ENCODE peak calls at places on chromosome 16, in six cellular contexts. One of them, this sample, is unnamed.

GRCh38 chr16:31502981-31503380 is 5.2 kb downstream of the RUSF1 start:
- DNase-seq in heart left ventricle: no peak
- DNase-seq in IMR-90: peak
- DNase-seq in right lobe of liver: no peak
- DNase-seq in heart right ventricle: no peak
- DNase-seq in fibroblast of lung: peak
- DNase-seq in this sample: no peak

GRCh38 chr16:86848821-86849220 is 270.5 kb downstream of the FOXL1 start:
- DNase-seq in heart right ventricle: no peak
- DNase-seq in fibroblast of lung: no peak
- DNase-seq in IMR-90: peak
- DNase-seq in heart left ventricle: no peak
- DNase-seq in right lobe of liver: no peak
- DNase-seq in this sample: no peak

GRCh38 chr16:35425270-35425669 is 1965.9 kb downstream of the TP53TG3F start:
- DNase-seq in heart right ventricle: no peak
- DNase-seq in heart left ventricle: no peak
- DNase-seq in fibroblast of lung: no peak
- DNase-seq in IMR-90: no peak
- DNase-seq in right lobe of liver: no peak
- DNase-seq in this sample: no peak

GRCh38 chr16:85173981-85174751 is 61.9 kb upstream of the CIBAR2 start:
- DNase-seq in heart left ventricle: no peak
- DNase-seq in IMR-90: peak
- DNase-seq in right lobe of liver: peak
- DNase-seq in heart right ventricle: no peak
- DNase-seq in fibroblast of lung: peak
- DNase-seq in this sample: no peak

GRCh38 chr16:27980919-27981670 is 82.4 kb downstream of the GSG1L start:
- DNase-seq in IMR-90: no peak
- DNase-seq in heart left ventricle: no peak
- DNase-seq in heart right ventricle: no peak
- DNase-seq in fibroblast of lung: no peak
- DNase-seq in right lobe of liver: no peak
- DNase-seq in this sample: no peak

GRCh38 chr16:72905581-72905980 is 142.3 kb downstream of the ZFHX3 start:
- DNase-seq in fibroblast of lung: no peak
- DNase-seq in IMR-90: peak
- DNase-seq in heart left ventricle: no peak
- DNase-seq in heart right ventricle: no peak
- DNase-seq in right lobe of liver: no peak
- DNase-seq in this sample: no peak

GRCh38 chr16:49674255-49674980 is 181.5 kb downstream of the ZNF423 start:
- DNase-seq in right lobe of liver: no peak
- DNase-seq in heart right ventricle: no peak
- DNase-seq in fibroblast of lung: no peak
- DNase-seq in heart left ventricle: no peak
- DNase-seq in IMR-90: no peak
- DNase-seq in this sample: no peak

GRCh38 chr16:1906052-1906845 is 12.0 kb downstream of the HS3ST6 start:
- DNase-seq in heart left ventricle: no peak
- DNase-seq in heart right ventricle: no peak
- DNase-seq in fibroblast of lung: no peak
- DNase-seq in right lobe of liver: no peak
- DNase-seq in IMR-90: no peak
- DNase-seq in this sample: no peak

GRCh38 chr16:13767215-13767614 is 152.7 kb upstream of the ERCC4 start:
- DNase-seq in fibroblast of lung: no peak
- DNase-seq in heart left ventricle: no peak
- DNase-seq in heart right ventricle: no peak
- DNase-seq in IMR-90: no peak
- DNase-seq in right lobe of liver: no peak
- DNase-seq in this sample: no peak

GRCh38 chr16:11072420-11073153 is 128.2 kb downstream of the CLEC16A start:
- DNase-seq in IMR-90: no peak
- DNase-seq in heart right ventricle: no peak
- DNase-seq in fibroblast of lung: peak
- DNase-seq in heart left ventricle: no peak
- DNase-seq in right lobe of liver: no peak
- DNase-seq in this sample: no peak

GRCh38 chr16:88803264-88803987 is at the start of gene CDT1:
- DNase-seq in fibroblast of lung: peak
- DNase-seq in right lobe of liver: peak
- DNase-seq in IMR-90: peak
- DNase-seq in heart right ventricle: peak
- DNase-seq in heart left ventricle: peak
- DNase-seq in this sample: peak

GRCh38 chr16:77043076-77043475 is 147.9 kb upstream of the MON1B start:
- DNase-seq in right lobe of liver: no peak
- DNase-seq in fibroblast of lung: peak
- DNase-seq in IMR-90: no peak
- DNase-seq in heart left ventricle: no peak
- DNase-seq in heart right ventricle: no peak
- DNase-seq in this sample: no peak

GRCh38 chr16:24098896-24099295 is 157.2 kb upstream of the CACNG3 start:
- DNase-seq in heart left ventricle: no peak
- DNase-seq in IMR-90: no peak
- DNase-seq in fibroblast of lung: no peak
- DNase-seq in right lobe of liver: no peak
- DNase-seq in heart right ventricle: no peak
- DNase-seq in this sample: no peak

GRCh38 chr16:57132470-57132869 is 40.1 kb downstream of the CPNE2 start:
- DNase-seq in IMR-90: no peak
- DNase-seq in right lobe of liver: no peak
- DNase-seq in fibroblast of lung: no peak
- DNase-seq in heart right ventricle: no peak
- DNase-seq in heart left ventricle: no peak
- DNase-seq in this sample: no peak

GRCh38 chr16:4744758-4745569 is 10.6 kb downstream of the DNAAF8 start:
- DNase-seq in heart left ventricle: no peak
- DNase-seq in heart right ventricle: no peak
- DNase-seq in fibroblast of lung: no peak
- DNase-seq in right lobe of liver: no peak
- DNase-seq in IMR-90: no peak
- DNase-seq in this sample: no peak

GRCh38 chr16:17246974-17247718 is 223.6 kb downstream of the XYLT1 start:
- DNase-seq in IMR-90: no peak
- DNase-seq in right lobe of liver: no peak
- DNase-seq in heart left ventricle: no peak
- DNase-seq in fibroblast of lung: no peak
- DNase-seq in heart right ventricle: no peak
- DNase-seq in this sample: no peak

GRCh38 chr16:17252064-17252463 is 218.7 kb downstream of the XYLT1 start:
- DNase-seq in heart left ventricle: no peak
- DNase-seq in right lobe of liver: no peak
- DNase-seq in IMR-90: no peak
- DNase-seq in fibroblast of lung: no peak
- DNase-seq in heart right ventricle: no peak
- DNase-seq in this sample: no peak

GRCh38 chr16:17246577-17246885 is 224.2 kb downstream of the XYLT1 start:
- DNase-seq in IMR-90: no peak
- DNase-seq in heart right ventricle: no peak
- DNase-seq in fibroblast of lung: no peak
- DNase-seq in right lobe of liver: no peak
- DNase-seq in heart left ventricle: no peak
- DNase-seq in this sample: no peak

GRCh38 chr16:17245727-17246576 is 224.8 kb downstream of the XYLT1 start:
- DNase-seq in right lobe of liver: no peak
- DNase-seq in fibroblast of lung: no peak
- DNase-seq in IMR-90: no peak
- DNase-seq in heart left ventricle: no peak
- DNase-seq in heart right ventricle: no peak
- DNase-seq in this sample: no peak

GRCh38 chr16:17251496-17251895 is 219.3 kb downstream of the XYLT1 start:
- DNase-seq in IMR-90: no peak
- DNase-seq in fibroblast of lung: no peak
- DNase-seq in heart right ventricle: no peak
- DNase-seq in right lobe of liver: no peak
- DNase-seq in heart left ventricle: no peak
- DNase-seq in this sample: no peak
- TF ChIP-seq CTCF in IMR-90: no peak
- TF ChIP-seq CTCF in fibroblast of lung: no peak
- TF ChIP-seq CTCF in heart right ventricle: no peak
- TF ChIP-seq CTCF in right lobe of liver: no peak
- TF ChIP-seq CTCF in heart left ventricle: no peak
- TF ChIP-seq CTCF in this sample: no peak

DNA sequence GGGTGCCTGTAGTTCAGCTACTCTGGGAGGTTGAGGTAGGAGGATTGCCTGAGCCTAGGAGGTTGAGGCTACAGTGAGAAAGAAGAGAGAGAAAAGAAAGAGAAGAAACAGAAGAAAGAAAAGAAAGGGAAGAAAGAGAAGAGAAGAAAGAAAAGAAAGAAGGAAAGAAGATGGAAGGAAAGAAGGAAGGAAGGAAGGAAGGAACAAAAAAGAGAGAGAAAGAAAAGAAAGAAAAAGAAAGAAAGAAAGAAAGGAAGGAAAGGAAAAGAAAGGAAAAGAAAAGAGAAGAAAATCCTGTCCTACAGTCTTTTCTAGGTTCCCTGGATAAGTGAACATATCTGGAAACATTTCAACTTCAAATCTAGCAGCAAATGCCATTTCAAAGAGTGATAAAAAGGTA is 29.6 kb upstream of the PHLPP2 start:
- DNase-seq in heart right ventricle: no peak
- DNase-seq in fibroblast of lung: no peak
- DNase-seq in right lobe of liver: no peak
- DNase-seq in IMR-90: no peak
- DNase-seq in heart left ventricle: no peak
- DNase-seq in this sample: no peak
- TF ChIP-seq CTCF in heart right ventricle: no peak
- TF ChIP-seq CTCF in fibroblast of lung: no peak
- TF ChIP-seq CTCF in right lobe of liver: no peak
- TF ChIP-seq CTCF in IMR-90: no peak
- TF ChIP-seq CTCF in heart left ventricle: no peak
- TF ChIP-seq CTCF in this sample: no peak

GRCh38 chr16:46686815-46687473 is 2.0 kb downstream of the VPS35 start:
- DNase-seq in heart left ventricle: no peak
- DNase-seq in heart right ventricle: no peak
- DNase-seq in right lobe of liver: no peak
- DNase-seq in fibroblast of lung: no peak
- DNase-seq in IMR-90: no peak
- DNase-seq in this sample: no peak

GRCh38 chr16:46688657-46689491 is at the start of gene VPS35:
- DNase-seq in IMR-90: peak
- DNase-seq in right lobe of liver: peak
- DNase-seq in heart right ventricle: peak
- DNase-seq in heart left ventricle: peak
- DNase-seq in fibroblast of lung: peak
- DNase-seq in this sample: peak

GRCh38 chr16:46687486-46687885 is 1.5 kb downstream of the VPS35 start:
- DNase-seq in heart right ventricle: no peak
- DNase-seq in right lobe of liver: no peak
- DNase-seq in heart left ventricle: no peak
- DNase-seq in fibroblast of lung: no peak
- DNase-seq in IMR-90: no peak
- DNase-seq in this sample: no peak

GRCh38 chr16:46689492-46690280 is at the start of gene ORC6:
- DNase-seq in heart right ventricle: peak
- DNase-seq in heart left ventricle: peak
- DNase-seq in fibroblast of lung: peak
- DNase-seq in right lobe of liver: peak
- DNase-seq in IMR-90: peak
- DNase-seq in this sample: peak

GRCh38 chr16:46688101-46688656 is 799 bp downstream of the VPS35 start:
- DNase-seq in IMR-90: peak
- DNase-seq in right lobe of liver: peak
- DNase-seq in heart left ventricle: peak
- DNase-seq in heart right ventricle: no peak
- DNase-seq in fibroblast of lung: no peak
- DNase-seq in this sample: no peak
- TF ChIP-seq CTCF in IMR-90: no peak
- TF ChIP-seq CTCF in right lobe of liver: no peak
- TF ChIP-seq CTCF in heart left ventricle: no peak
- TF ChIP-seq CTCF in heart right ventricle: no peak
- TF ChIP-seq CTCF in fibroblast of lung: no peak
- TF ChIP-seq CTCF in this sample: no peak

GRCh38 chr16:21611178-21611545 is 11.8 kb downstream of the METTL9 start:
- DNase-seq in heart right ventricle: no peak
- DNase-seq in IMR-90: peak
- DNase-seq in heart left ventricle: no peak
- DNase-seq in right lobe of liver: no peak
- DNase-seq in fibroblast of lung: peak
- DNase-seq in this sample: no peak
- TF ChIP-seq CTCF in heart right ventricle: no peak
- TF ChIP-seq CTCF in IMR-90: no peak
- TF ChIP-seq CTCF in heart left ventricle: no peak
- TF ChIP-seq CTCF in right lobe of liver: no peak
- TF ChIP-seq CTCF in fibroblast of lung: no peak
- TF ChIP-seq CTCF in this sample: no peak

GRCh38 chr16:47144559-47144877 is 773 bp upstream of the NETO2 start:
- DNase-seq in heart right ventricle: no peak
- DNase-seq in right lobe of liver: no peak
- DNase-seq in IMR-90: no peak
- DNase-seq in heart left ventricle: no peak
- DNase-seq in fibroblast of lung: no peak
- DNase-seq in this sample: no peak

GRCh38 chr16:47150067-47150466 is 6.3 kb upstream of the NETO2 start:
- DNase-seq in IMR-90: no peak
- DNase-seq in fibroblast of lung: no peak
- DNase-seq in heart right ventricle: no peak
- DNase-seq in right lobe of liver: no peak
- DNase-seq in heart left ventricle: no peak
- DNase-seq in this sample: no peak
- TF ChIP-seq CTCF in IMR-90: no peak
- TF ChIP-seq CTCF in fibroblast of lung: no peak
- TF ChIP-seq CTCF in heart right ventricle: no peak
- TF ChIP-seq CTCF in right lobe of liver: no peak
- TF ChIP-seq CTCF in heart left ventricle: no peak
- TF ChIP-seq CTCF in this sample: no peak

DNA sequence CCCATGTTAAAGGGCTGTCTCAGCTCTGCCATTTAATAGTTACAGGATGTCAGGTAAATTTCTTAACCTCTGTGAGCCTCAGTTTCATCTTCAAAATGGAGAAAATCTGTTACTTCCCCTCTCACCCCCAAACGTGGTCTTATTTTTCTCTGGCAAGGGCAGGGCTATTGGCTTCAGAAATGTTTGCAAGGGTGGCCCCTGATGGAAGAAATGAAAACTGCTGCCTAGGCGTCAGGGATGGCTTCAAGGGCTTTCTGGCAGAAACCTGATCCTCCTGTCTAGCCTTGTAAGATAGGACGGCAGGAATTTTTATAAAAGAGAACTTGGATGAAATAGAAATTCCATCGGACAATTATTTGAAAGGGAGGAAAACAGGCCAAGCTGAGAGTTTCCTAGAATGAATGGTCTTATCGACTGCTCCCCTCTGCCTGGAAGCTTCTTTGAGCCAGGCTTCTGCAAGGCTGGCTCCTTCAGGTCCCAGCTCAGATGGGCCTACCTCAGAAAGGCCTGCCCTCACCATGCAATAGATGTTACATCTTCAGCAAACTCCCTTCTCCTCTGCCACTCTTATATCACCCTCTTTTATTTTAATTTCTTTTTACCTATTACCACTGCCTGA is 43.0 kb upstream of the TANGO6 start:
- DNase-seq in heart left ventricle: peak
- DNase-seq in right lobe of liver: no peak
- DNase-seq in fibroblast of lung: peak
- DNase-seq in heart right ventricle: no peak
- DNase-seq in IMR-90: peak
- DNase-seq in this sample: peak
- TF ChIP-seq CTCF in heart left ventricle: peak
- TF ChIP-seq CTCF in right lobe of liver: peak
- TF ChIP-seq CTCF in fibroblast of lung: peak
- TF ChIP-seq CTCF in heart right ventricle: peak
- TF ChIP-seq CTCF in IMR-90: peak
- TF ChIP-seq CTCF in this sample: no peak

GRCh38 chr16:71645450-71645849 is 19.5 kb downstream of the MARVELD3 start:
- DNase-seq in IMR-90: peak
- DNase-seq in fibroblast of lung: peak
- DNase-seq in heart right ventricle: no peak
- DNase-seq in heart left ventricle: no peak
- DNase-seq in right lobe of liver: no peak
- DNase-seq in this sample: no peak
- TF ChIP-seq CTCF in IMR-90: peak
- TF ChIP-seq CTCF in fibroblast of lung: no peak
- TF ChIP-seq CTCF in heart right ventricle: no peak
- TF ChIP-seq CTCF in heart left ventricle: no peak
- TF ChIP-seq CTCF in right lobe of liver: peak
- TF ChIP-seq CTCF in this sample: peak

This sample was measured in endothelial cell.